ENCODE peak calls at places on chromosome 3, in seven cellular contexts. O is T follicular helper cell; B is non-pigmented ciliary epithelial cell; T is C1 segment of cervical spinal cord; C is GM19239; U is activated CD8-positive, alpha-beta memory T cell treated with anti-CD3 and anti-CD28 coated beads for 48 hours; Y is activated CD4-positive, alpha-beta T cell treated with anti-CD3 and anti-CD28 coated beads, Interleukin-2, amount 50 U/mL, for 24 hours. P is an unnamed sample.

GRCh38 chr3:12920967-12921366 is 79.6 kb upstream of the RPL32 start:
- DNase-seq in O (no peak), B (no peak), T (no peak), C (no peak), U (no peak), Y (no peak), P (no peak)

GRCh38 chr3:127448161-127448561 is 142.4 kb downstream of the TPRA1 start:
- DNase-seq in O (no peak), B (no peak), T (no peak), C (no peak), U (no peak), Y (no peak), P (no peak)

GRCh38 chr3:45092132-45093031 is 53.8 kb downstream of the CDCP1 start:
- DNase-seq in O (no peak), B (peak), T (no peak), C (no peak), U (no peak), Y (no peak), P (no peak)

GRCh38 chr3:133393691-133394474 is 6.0 kb upstream of the BFSP2 start:
- DNase-seq in O (no peak), B (no peak), T (no peak), C (no peak), U (no peak), Y (no peak), P (no peak)

GRCh38 chr3:27076815-27077630 is 292.2 kb downstream of the NEK10 start:
- DNase-seq in O (no peak), B (no peak), T (no peak), C (no peak), U (no peak), Y (no peak), P (no peak)

GRCh38 chr3:127820871-127821853 is 1.2 kb downstream of the MGLL start:
- DNase-seq in O (no peak), B (no peak), T (no peak), C (no peak), U (no peak), Y (no peak), P (no peak)

GRCh38 chr3:69410301-69410700 is 24.4 kb upstream of the FRMD4B start:
- DNase-seq in O (peak), B (no peak), T (peak), C (peak), U (no peak), Y (peak), P (no peak)

GRCh38 chr3:62414786-62415185 is 41.4 kb upstream of the FEZF2 start:
- DNase-seq in O (no peak), B (no peak), T (no peak), C (no peak), U (no peak), Y (no peak), P (no peak)

GRCh38 chr3:51709004-51709420 is 2.1 kb downstream of the GRM2 start:
- DNase-seq in O (no peak), B (no peak), T (no peak), C (no peak), U (no peak), Y (no peak), P (peak)

GRCh38 chr3:24628523-24629258 is 134.0 kb upstream of the THRB start:
- DNase-seq in O (no peak), B (no peak), T (no peak), C (no peak), U (no peak), Y (no peak), P (no peak)

GRCh38 chr3:152517517-152517916 is 248.8 kb downstream of the MBNL1 start:
- DNase-seq in O (no peak), B (no peak), T (no peak), C (no peak), U (no peak), Y (no peak), P (no peak)

GRCh38 chr3:55191911-55192787 is 264.3 kb upstream of the LRTM1 start:
- DNase-seq in O (no peak), B (peak), T (no peak), C (no peak), U (no peak), Y (no peak), P (no peak)

GRCh38 chr3:4571690-4572334 is 78.7 kb downstream of the ITPR1 start:
- DNase-seq in O (no peak), B (no peak), T (no peak), C (no peak), U (no peak), Y (no peak), P (no peak)

GRCh38 chr3:134340362-134340997 is 33.8 kb downstream of the AMOTL2 start:
- DNase-seq in O (no peak), B (no peak), T (no peak), C (no peak), U (no peak), Y (no peak), P (no peak)

GRCh38 chr3:134242649-134243637 is 7.7 kb downstream of the RYK start:
- DNase-seq in O (no peak), B (peak), T (no peak), C (no peak), U (no peak), Y (no peak), P (no peak)

GRCh38 chr3:135667061-135667460 is 298.5 kb upstream of the PPP2R3A start:
- DNase-seq in O (no peak), B (no peak), T (no peak), C (no peak), U (no peak), Y (no peak), P (no peak)

GRCh38 chr3:107680698-107681097 is 157.9 kb downstream of the BBX start:
- DNase-seq in O (no peak), B (no peak), T (no peak), C (no peak), U (no peak), Y (no peak), P (no peak)

GRCh38 chr3:11717301-11717700 is 73.6 kb upstream of the VGLL4 start:
- DNase-seq in O (no peak), B (no peak), T (no peak), C (no peak), U (no peak), Y (no peak), P (no peak)

GRCh38 chr3:154018100-154018696 is 103.0 kb upstream of the ARHGEF26 start:
- DNase-seq in O (peak), B (no peak), T (no peak), C (peak), U (no peak), Y (peak), P (no peak)

GRCh38 chr3:31132132-31132769 is 237.8 kb upstream of the GADL1 start:
- DNase-seq in O (no peak), B (peak), T (no peak), C (no peak), U (no peak), Y (peak), P (no peak)

GRCh38 chr3:53130179-53131135 is at the start of gene RFT1:
- DNase-seq in O (peak), B (peak), T (peak), C (peak), U (peak), Y (peak), P (peak)

GRCh38 chr3:105401691-105402149 is 35.0 kb downstream of the ALCAM start:
- DNase-seq in O (no peak), B (peak), T (no peak), C (no peak), U (no peak), Y (no peak), P (no peak)

GRCh38 chr3:160196511-160197104 is 28.6 kb upstream of the C3orf80 start:
- DNase-seq in O (no peak), B (no peak), T (no peak), C (no peak), U (no peak), Y (no peak), P (no peak)

GRCh38 chr3:123728991-123729390 is 144.1 kb upstream of the HACD2 start:
- DNase-seq in O (no peak), B (no peak), T (no peak), C (no peak), U (no peak), Y (no peak), P (no peak)

GRCh38 chr3:179933872-179934271 is 102.9 kb downstream of the PEX5L start:
- DNase-seq in O (no peak), B (no peak), T (no peak), C (no peak), U (no peak), Y (no peak), P (no peak)

GRCh38 chr3:67291287-67292252 is 293.5 kb downstream of the KBTBD8 start:
- DNase-seq in O (no peak), B (no peak), T (no peak), C (no peak), U (no peak), Y (no peak), P (no peak)

GRCh38 chr3:150268426-150269321 is 139.4 kb upstream of the TSC22D2 start:
- DNase-seq in O (no peak), B (no peak), T (no peak), C (no peak), U (no peak), Y (no peak), P (no peak)

GRCh38 chr3:125141596-125142417 is 70.7 kb downstream of the SLC12A8 start:
- DNase-seq in O (peak), B (no peak), T (peak), C (peak), U (peak), Y (peak), P (peak)

GRCh38 chr3:10848261-10848660 is 32.2 kb downstream of the SLC6A11 start:
- DNase-seq in O (no peak), B (no peak), T (no peak), C (no peak), U (no peak), Y (peak), P (no peak)

GRCh38 chr3:194871143-194871863 is 185.6 kb downstream of the FAM43A start:
- DNase-seq in O (no peak), B (peak), T (no peak), C (peak), U (no peak), Y (no peak), P (peak)

P was measured in activated B cell treated with CpG ODN at 0.5 μM for 24 hours.